ENCODE peak calls at places on chromosomes 1 and 21, in five cellular contexts. E, K, H, Z and D are unnamed samples.

GRCh38 chr1:211118407-211119102 is 15.4 kb downstream of the KCNH1 start:
- DNase-seq in H (peak), K (no peak), Z (peak), E (no peak), D (no peak)

GRCh38 chr1:147337040-147337439 is 94.6 kb downstream of the CHD1L start:
- DNase-seq in H (no peak), K (no peak), Z (peak), E (no peak), D (no peak)

GRCh38 chr1:224668991-224669390 is 52.9 kb downstream of the CNIH3 start:
- DNase-seq in H (peak), Z (peak), K (peak), E (no peak), D (no peak)

GRCh38 chr1:56797079-56797685 is 22.0 kb downstream of the FYB2 start:
- DNase-seq in E (no peak), H (no peak), Z (no peak), K (no peak), D (no peak)

GRCh38 chr1:219927956-219928790 is at the start of gene SLC30A10:
- DNase-seq in Z (no peak), E (no peak), K (no peak), H (peak), D (peak)

GRCh38 chr1:204494281-204495077 is at the start of gene PIK3C2B:
- DNase-seq in Z (peak), E (peak), K (peak), H (peak), D (peak)

GRCh38 chr1:41660570-41661427 is 176.3 kb upstream of the EDN2 start:
- DNase-seq in K (no peak), H (peak), E (no peak), Z (no peak), D (no peak)

GRCh38 chr1:243793298-243793697 is 56.7 kb downstream of the AKT3 start:
- DNase-seq in E (no peak), Z (no peak), H (no peak), K (no peak), D (no peak)

GRCh38 chr1:53639251-53639721 is 99.7 kb downstream of the GLIS1 start:
- DNase-seq in H (peak), K (no peak), E (no peak), Z (peak), D (no peak)

GRCh38 chr1:195939844-195940243 is 668.4 kb downstream of the KCNT2 start:
- DNase-seq in H (no peak), E (no peak), Z (no peak), K (no peak), D (no peak)

GRCh38 chr1:78370779-78371482 is 119.8 kb upstream of the PTGFR start:
- DNase-seq in H (peak), K (no peak), E (no peak), Z (peak), D (peak)

GRCh38 chr1:151318975-151319374 is 8.2 kb downstream of the PI4KB start:
- DNase-seq in H (peak), E (no peak), K (no peak), Z (no peak), D (no peak)

GRCh38 chr1:55823521-55824296 is 608.5 kb upstream of the USP24 start:
- DNase-seq in Z (peak), H (peak), K (no peak), E (no peak), D (peak)

GRCh38 chr1:214494706-214495105 is 56.7 kb downstream of the PTPN14 start:
- DNase-seq in H (peak), E (no peak), K (no peak), Z (peak), D (peak)

GRCh38 chr21:44589586-44590305 is 2.6 kb downstream of the KRTAP10-6 start:
- DNase-seq in E (no peak), Z (no peak), H (no peak), K (no peak), D (no peak)

GRCh38 chr1:47783638-47784293 is 213.4 kb downstream of the TRABD2B start:
- DNase-seq in E (no peak), K (no peak), Z (no peak), H (no peak), D (no peak)

GRCh38 chr1:157369808-157370521 is 182.3 kb downstream of the FCRL5 start:
- DNase-seq in H (peak), Z (peak), K (peak), E (peak), D (peak)

GRCh38 chr1:203769505-203770343 is 4.7 kb downstream of the LAX1 start:
- DNase-seq in H (peak), K (peak), E (peak), Z (peak), D (peak)

GRCh38 chr21:44576025-44576420 is 2.5 kb downstream of the KRTAP10-4 start:
- DNase-seq in E (no peak), H (no peak), K (no peak), Z (no peak), D (no peak)

GRCh38 chr1:206839857-206840256 is 25.6 kb upstream of the IL20 start:
- DNase-seq in H (peak), K (no peak), Z (peak), E (peak), D (peak)

GRCh38 chr21:45291613-45292398 is 4.1 kb upstream of the POFUT2 start:
- DNase-seq in H (no peak), E (no peak), Z (no peak), K (no peak), D (no peak)

GRCh38 chr21:16821588-16821987 is 691.3 kb upstream of the CXADR start:
- DNase-seq in K (no peak), E (no peak), Z (peak), H (peak), D (no peak)

GRCh38 chr1:185648858-185649589 is 85.2 kb upstream of the HMCN1 start:
- DNase-seq in H (no peak), Z (no peak), K (no peak), E (no peak), D (no peak)

GRCh38 chr1:199403421-199404116 is 623.9 kb upstream of the NR5A2 start:
- DNase-seq in Z (peak), E (peak), H (peak), K (no peak), D (peak)

GRCh38 chr1:224502459-224503160 is 68.0 kb upstream of the WDR26 start:
- DNase-seq in Z (no peak), E (no peak), H (no peak), K (peak), D (no peak)

GRCh38 chr1:205598841-205599666 is 32.8 kb downstream of the ELK4 start:
- DNase-seq in E (peak), H (peak), Z (peak), K (no peak), D (peak)

GRCh38 chr1:31412732-31413404 is at the start of gene SERINC2:
- DNase-seq in K (peak), H (no peak), E (no peak), Z (no peak), D (no peak)

GRCh38 chr1:15799004-15799867 is 8.2 kb downstream of the UQCRHL start:
- DNase-seq in Z (peak), K (peak), E (peak), H (peak), D (peak)

GRCh38 chr1:213335084-213335483 is 284.0 kb downstream of the RPS6KC1 start:
- DNase-seq in K (no peak), E (no peak), Z (no peak), H (no peak), D (no peak)

GRCh38 chr1:166300767-166301166 is 134.0 kb upstream of the FAM78B start:
- DNase-seq in E (no peak), Z (no peak), H (no peak), K (no peak), D (no peak)
- TF ChIP-seq CTCF in E (no peak), Z (no peak), H (no peak), K (no peak), D (no peak)

DNA sequence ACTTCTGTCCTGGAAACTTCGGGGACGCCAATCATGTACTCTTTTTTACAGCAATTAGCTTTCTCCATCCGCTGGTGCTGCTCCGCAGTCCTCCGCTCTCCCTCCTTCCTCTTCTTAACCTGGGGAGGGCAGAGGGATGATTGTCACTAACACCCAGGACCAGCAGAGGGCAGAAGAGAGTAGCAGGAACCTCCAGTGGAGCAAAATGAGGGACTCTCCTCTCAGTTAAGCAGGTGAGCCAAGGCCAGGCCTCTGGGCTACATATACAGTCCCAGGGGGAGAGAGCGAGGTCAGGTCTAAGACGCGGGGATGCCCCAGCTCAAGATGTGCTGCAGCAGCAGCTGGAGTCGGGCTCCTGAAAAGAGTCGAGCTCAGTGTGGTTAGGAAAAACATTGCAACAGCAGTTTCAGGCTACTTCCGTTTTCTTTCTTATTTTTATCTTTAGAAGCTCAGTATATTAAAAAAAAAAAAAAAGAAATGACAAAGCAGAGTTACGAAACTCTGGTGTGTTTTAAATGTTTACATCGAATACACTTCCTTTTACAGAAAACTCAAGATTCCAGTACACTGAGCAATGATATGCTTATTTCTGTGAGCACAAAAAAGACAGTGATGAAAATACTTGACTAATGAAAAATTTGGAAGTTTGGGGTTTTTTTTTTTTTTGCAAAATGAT is 25.7 kb upstream of the NLRP3 start:
- DNase-seq in Z (peak), H (peak), E (peak), K (peak), D (peak)
- H3K4me3 ChIP-seq in Z (peak), H (peak), E (peak), K (no peak), D (peak)

GRCh38 chr1:36864182-36865079 is 169.9 kb downstream of the GRIK3 start:
- DNase-seq in K (no peak), Z (no peak), H (no peak), E (no peak), D (no peak)
- TF ChIP-seq CTCF in K (no peak), Z (peak), H (no peak), E (no peak), D (no peak)

GRCh38 chr1:3651939-3652537 is at the start of gene TP73:
- DNase-seq in H (peak), E (no peak), K (no peak), Z (no peak), D (no peak)
- H3K4me3 ChIP-seq in H (no peak), E (no peak), K (no peak), Z (no peak), D (no peak)

DNA sequence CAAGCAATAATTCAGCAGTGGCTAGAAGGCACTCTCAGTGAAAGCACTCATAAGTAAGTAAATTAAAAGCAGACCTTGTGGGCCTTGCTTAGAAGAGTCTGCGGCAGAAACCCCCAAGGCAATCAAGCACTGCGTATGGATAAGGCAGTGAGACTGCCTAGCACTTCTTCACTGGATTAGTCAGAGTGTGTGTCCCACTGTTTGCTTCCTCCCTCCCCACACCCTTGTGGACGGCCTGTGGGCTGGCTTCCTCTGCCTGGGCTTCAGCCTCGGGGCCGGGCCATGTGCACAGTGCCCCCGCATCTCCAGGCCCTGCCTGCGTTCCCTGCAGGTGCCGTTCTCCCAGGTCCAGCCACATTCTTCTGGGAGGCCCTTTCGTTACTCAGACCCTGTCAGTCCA is 23.8 kb downstream of the AGT start:
- DNase-seq in H (no peak), K (no peak), Z (no peak), E (no peak), D (no peak)
- TF ChIP-seq CTCF in H (no peak), K (no peak), Z (no peak), E (no peak), D (no peak)

DNA sequence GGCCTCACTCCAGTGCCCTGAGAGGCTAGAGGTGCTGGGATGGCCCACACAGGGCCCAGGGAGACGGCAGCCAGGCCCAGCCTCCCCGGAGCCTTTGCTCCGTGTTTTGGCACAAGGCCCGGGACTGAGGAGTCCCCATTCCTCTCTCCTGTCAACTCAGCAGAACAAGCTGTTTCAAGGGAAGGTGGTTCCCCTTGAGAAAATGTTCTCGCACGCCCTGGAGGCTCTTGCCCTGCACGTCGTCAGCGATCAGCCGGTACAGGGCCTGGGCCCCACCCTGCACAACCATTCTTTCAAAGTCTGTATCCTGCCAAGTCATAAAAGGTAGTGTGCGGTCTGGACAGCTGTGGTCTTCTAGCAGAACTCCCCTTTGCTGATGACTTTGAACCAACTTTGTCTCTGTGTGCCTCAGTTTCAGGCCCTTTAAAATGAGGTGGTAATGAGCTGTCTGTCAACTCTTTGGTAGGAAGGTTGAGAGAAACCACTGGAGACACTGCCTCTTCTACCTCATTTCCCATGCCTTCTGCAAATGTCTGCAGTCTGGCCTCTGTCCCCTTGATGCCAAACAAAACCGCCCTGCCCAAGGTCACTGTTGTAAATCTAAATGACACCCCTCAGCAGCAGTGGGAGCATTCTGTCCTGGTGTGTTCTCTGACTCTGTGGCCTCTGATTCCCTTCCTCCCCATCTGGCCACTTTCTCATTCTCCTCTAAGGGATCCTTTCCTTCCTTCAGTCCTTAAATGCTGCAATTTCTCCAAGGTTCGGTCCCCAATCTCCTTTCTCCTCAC is 138.6 kb upstream of the JUN start:
- DNase-seq in K (peak), Z (peak), E (no peak), H (peak), D (peak)
- H3K4me3 ChIP-seq in K (no peak), Z (no peak), E (no peak), H (no peak), D (no peak)

DNA sequence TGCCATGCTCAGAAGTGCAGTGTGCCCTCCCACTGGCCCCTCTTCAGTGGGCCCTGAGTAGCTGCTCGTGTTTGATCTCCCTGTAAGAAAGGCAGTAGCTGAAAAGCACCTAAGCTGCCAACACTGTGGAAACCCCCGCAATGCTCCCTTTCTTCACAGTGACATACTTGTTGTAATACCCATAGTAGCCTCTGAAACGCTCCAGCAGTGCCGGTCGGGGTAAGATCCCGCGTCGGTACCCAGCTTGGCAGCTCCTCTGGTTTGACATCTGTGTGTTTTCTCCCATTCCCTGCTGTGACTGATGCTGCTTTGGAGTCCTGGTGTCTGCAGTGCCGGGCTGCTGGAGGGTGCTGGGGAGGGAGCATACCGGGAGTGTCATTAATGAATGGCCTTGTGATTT is 3.6 kb downstream of the CHAF1B start:
- DNase-seq in E (no peak), K (peak), H (peak), Z (peak), D (peak)
- TF ChIP-seq CTCF in E (peak), K (no peak), H (no peak), Z (peak), D (no peak)

DNA sequence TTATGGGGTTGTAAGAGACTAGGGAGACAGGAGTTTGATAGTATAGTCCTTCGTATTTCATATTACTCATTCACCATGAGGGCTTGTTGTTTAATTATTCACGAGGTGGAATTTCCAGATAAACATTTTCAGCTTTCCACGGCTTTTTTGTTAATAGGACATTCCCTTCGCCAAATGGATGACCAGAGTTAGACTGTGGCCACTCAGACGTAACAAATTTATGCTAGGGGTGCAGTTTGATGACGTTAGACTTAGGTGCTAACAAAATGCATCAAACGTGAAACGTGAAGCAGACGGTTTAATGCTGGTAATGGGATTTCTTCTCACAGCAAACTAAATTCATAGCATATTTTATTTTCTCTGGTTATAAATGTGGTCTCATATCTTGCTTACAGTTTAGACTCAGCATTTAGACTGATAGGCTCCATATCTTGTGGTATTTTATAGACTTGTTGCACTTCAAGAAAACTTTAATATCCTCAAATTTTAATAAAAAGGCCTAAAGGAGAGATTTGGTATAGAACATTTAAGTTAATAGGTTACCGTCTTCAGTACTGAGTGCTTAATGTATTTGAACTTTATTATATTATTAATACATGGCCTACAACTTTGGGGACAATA is 2.3 kb downstream of the DHX9 start:
- DNase-seq in K (no peak), E (peak), H (peak), Z (peak), D (peak)
- H3K4me3 ChIP-seq in K (no peak), E (peak), H (peak), Z (peak), D (no peak)